ENCODE peak calls at places on chromosome 17, in four cellular contexts. M is cardiac muscle cell, U is heart right ventricle, S is right cardiac atrium. G is an unnamed sample. For H3K4me1, the result is how much of the 10 kb centered on the place peaks cover.

GRCh38 chr17:71496552-71496951 is 624.3 kb upstream of the SOX9 start:
- DNase-seq in S (no peak), U (no peak), M (no peak), G (no peak)

GRCh38 chr17:5000237-5000639 is 2.5 kb downstream of the KIF1C start:
- DNase-seq in U (peak), S (peak), M (peak), G (no peak)

GRCh38 chr17:37844158-37844976 is 79.8 kb upstream of the TBC1D3K start:
- DNase-seq in U (peak), S (peak), M (peak), G (peak)

GRCh38 chr17:38982858-38983746 is 15.9 kb upstream of the FBXO47 start:
- DNase-seq in U (peak), S (no peak), M (peak), G (peak)

GRCh38 chr17:40813804-40814203 is 8.6 kb downstream of the KRT10 start:
- DNase-seq in M (no peak), S (no peak), U (no peak), G (no peak)

GRCh38 chr17:73719588-73720071 is 75.4 kb upstream of the SDK2 start:
- DNase-seq in U (peak), S (peak), M (peak), G (peak)

GRCh38 chr17:52636443-52636842 is 477.9 kb upstream of the CA10 start:
- DNase-seq in M (no peak), U (no peak), S (no peak), G (no peak)

GRCh38 chr17:67376509-67376891 is 581 bp upstream of the PITPNC1 start:
- DNase-seq in S (no peak), M (peak), U (no peak), G (peak)

GRCh38 chr17:1002771-1003555 is 6.0 kb downstream of the TIMM22 start:
- DNase-seq in U (no peak), M (no peak), S (peak), G (no peak)

GRCh38 chr17:78854508-78854907 is 13.9 kb upstream of the USP36 start:
- DNase-seq in M (no peak), U (no peak), S (no peak), G (no peak)

GRCh38 chr17:50348522-50349240 is 2.8 kb downstream of the XYLT2 start:
- DNase-seq in S (no peak), M (no peak), U (no peak), G (no peak)

GRCh38 chr17:1091885-1092284 is 87.9 kb downstream of the ABR start:
- DNase-seq in S (no peak), U (no peak), M (no peak), G (no peak)

GRCh38 chr17:44905006-44906000 is 6.1 kb upstream of the EFTUD2 start:
- DNase-seq in U (no peak), S (no peak), M (no peak), G (no peak)

GRCh38 chr17:62994931-62995330 is 28.9 kb downstream of the TANC2 start:
- DNase-seq in S (no peak), M (peak), U (no peak), G (peak)

GRCh38 chr17:56997313-56997712 is 19.4 kb downstream of the SCPEP1 start:
- DNase-seq in U (no peak), S (no peak), M (no peak), G (no peak)

GRCh38 chr17:61219460-61219859 is 180.2 kb upstream of the TBX2 start:
- DNase-seq in U (peak), S (peak), M (peak), G (no peak)

GRCh38 chr17:79306688-79307323 is 232.2 kb downstream of the ENGASE start:
- DNase-seq in M (no peak), S (peak), U (peak), G (peak)

GRCh38 chr17:69959291-69959690 is 115.7 kb upstream of the KCNJ16 start:
- DNase-seq in U (no peak), M (no peak), S (no peak), G (no peak)

GRCh38 chr17:73464447-73464846 is 152.6 kb upstream of the CDC42EP4 start:
- DNase-seq in S (no peak), U (no peak), M (no peak), G (no peak)

GRCh38 chr17:81404557-81405165 is 9.4 kb downstream of the BAHCC1 start:
- DNase-seq in M (peak), U (no peak), S (no peak), G (no peak)

GRCh38 chr17:32320847-32321246 is 21.1 kb downstream of the C17orf75 start:
- DNase-seq in U (no peak), M (no peak), S (no peak), G (no peak)

GRCh38 chr17:1143573-1143972 is 36.2 kb downstream of the ABR start:
- DNase-seq in M (peak), S (peak), U (no peak), G (peak)

GRCh38 chr17:6576038-6576437 is 19.7 kb upstream of the PITPNM3 start:
- DNase-seq in U (no peak), M (no peak), S (no peak), G (no peak)

GRCh38 chr17:40063034-40063765 is 435 bp downstream of the THRA start:
- DNase-seq in U (no peak), S (peak), M (peak), G (no peak)

GRCh38 chr17:2068589-2069051 is 13.7 kb downstream of the HIC1 start:
- DNase-seq in S (peak), U (no peak), M (no peak), G (no peak)

GRCh38 chr17:50361561-50362480 is 11.2 kb downstream of the MRPL27 start:
- DNase-seq in S (peak), U (peak), M (peak), G (peak)

GRCh38 chr17:27947005-27947406 is 53.8 kb upstream of the LYRM9 start:
- DNase-seq in S (no peak), M (no peak), U (no peak), G (no peak)

GRCh38 chr17:46159686-46160085 is 33.5 kb downstream of the KANSL1 start:
- DNase-seq in M (no peak), S (no peak), U (no peak), G (no peak)

GRCh38 chr17:58606934-58607333 is 84.9 kb downstream of the TEX14 start:
- DNase-seq in M (no peak), U (no peak), S (no peak), G (no peak)

GRCh38 chr17:6753006-6753445 is 2.8 kb upstream of the XAF1 start:
- DNase-seq in S (peak), M (no peak), U (peak), G (peak)

GRCh38 chr17:4901648-4902344 is 1.1 kb downstream of the CHRNE start:
- DNase-seq in U (peak), S (peak), M (no peak), G (peak)

GRCh38 chr17:29495011-29495410 is 71.8 kb downstream of the ABHD15 start:
- DNase-seq in S (no peak), U (no peak), M (no peak), G (no peak)

DNA sequence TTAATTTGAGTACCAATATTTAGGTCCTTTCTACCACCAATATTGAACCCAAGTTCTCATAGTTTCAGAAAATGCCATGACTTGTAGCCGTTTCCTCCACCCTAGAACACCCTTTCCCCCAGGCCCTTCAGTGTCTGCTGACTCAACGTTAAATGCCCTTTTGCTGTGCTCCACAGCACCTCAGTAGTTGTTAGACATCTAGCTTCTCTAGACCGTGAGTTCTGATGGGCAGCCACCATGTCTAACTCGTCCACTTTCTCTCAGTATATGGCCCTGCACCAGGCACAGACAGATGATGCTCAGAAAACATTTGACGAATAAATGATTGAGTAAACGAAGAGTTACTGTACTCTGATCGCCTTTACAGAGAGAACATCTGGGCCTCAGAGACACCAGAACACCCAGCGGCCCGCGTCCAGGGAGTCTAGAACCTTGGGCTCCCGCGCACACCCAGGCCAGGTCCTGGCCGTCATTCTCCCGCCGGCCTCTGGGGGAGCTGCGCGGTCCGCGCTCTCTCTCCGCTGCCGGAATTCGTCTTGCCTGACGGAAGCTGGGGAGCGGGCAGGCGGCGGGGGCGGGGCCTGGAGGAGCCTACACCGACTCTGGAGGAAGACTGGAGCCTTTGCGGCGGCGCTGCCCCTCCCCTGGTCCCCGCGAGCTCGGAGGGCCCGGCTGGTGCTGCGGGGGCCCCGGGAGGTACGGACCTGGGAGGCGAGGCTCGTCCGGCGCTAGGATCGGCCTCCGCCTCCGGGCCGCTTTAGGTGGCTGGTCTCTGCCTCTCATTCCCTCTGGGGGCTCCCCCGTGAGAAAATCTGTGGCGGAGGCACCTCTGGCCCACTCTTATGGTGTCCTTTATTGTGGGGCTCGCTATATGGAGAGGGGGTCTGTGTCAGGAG is at the start of gene NKIRAS2:
- DNase-seq in U (peak), M (peak), S (peak), G (peak)
- H3K4me3 ChIP-seq in U (peak), M (peak), S (peak), G (peak)

DNA sequence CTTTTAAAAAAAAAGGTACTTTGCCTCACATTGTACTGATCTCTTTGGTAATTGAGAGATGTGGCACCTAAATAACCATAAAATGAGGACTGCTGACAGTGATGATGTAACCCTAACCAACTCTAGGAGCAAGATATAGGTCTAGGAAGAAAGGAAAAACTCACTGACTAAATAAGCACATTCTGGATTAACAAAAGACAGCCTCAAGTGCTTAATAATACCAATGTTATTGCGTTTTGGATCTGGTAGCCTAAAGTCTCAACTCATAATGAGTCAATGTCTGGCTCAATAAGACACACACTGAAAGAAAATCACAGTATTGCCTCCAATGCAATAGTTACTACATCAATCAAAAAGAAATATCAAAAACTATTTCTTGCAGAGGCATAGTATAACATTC is 3.0 kb downstream of the ERN1 start:
- DNase-seq in U (no peak), S (no peak), M (no peak), G (no peak)
- H3K4me1 ChIP-seq in U (under half), S (under half), M (under half), G (under half)

GRCh38 chr17:18951941-18952842 is at the start of gene SLC5A10:
- DNase-seq in M (no peak), U (no peak), S (no peak), G (no peak)

GRCh38 chr17:18948476-18949006 is 3.4 kb upstream of the SLC5A10 start:
- DNase-seq in M (no peak), S (no peak), U (no peak), G (no peak)

GRCh38 chr17:18953231-18953728 is 1.3 kb downstream of the SLC5A10 start:
- DNase-seq in U (no peak), M (no peak), S (no peak), G (no peak)

GRCh38 chr17:18949566-18949965 is 2.4 kb upstream of the SLC5A10 start:
- DNase-seq in M (no peak), U (no peak), S (peak), G (peak)

GRCh38 chr17:18950944-18951905 is 740 bp upstream of the SLC5A10 start:
- DNase-seq in U (no peak), M (peak), S (peak), G (no peak)
- H3K4me3 ChIP-seq in U (no peak), M (no peak), S (no peak), G (no peak)

GRCh38 chr17:76734080-76734840 is 2.9 kb downstream of the SRSF2 start:
- DNase-seq in U (no peak), M (no peak), S (no peak), G (no peak)
- H3K4me1 ChIP-seq in U (half or more), M (under half), S (under half), G (under half)

GRCh38 chr17:8254881-8255280 is 5.8 kb downstream of the PFAS start:
- DNase-seq in U (no peak), S (no peak), M (no peak), G (no peak)

GRCh38 chr17:8253801-8254200 is 4.7 kb downstream of the PFAS start:
- DNase-seq in S (no peak), M (peak), U (peak), G (peak)

GRCh38 chr17:8249621-8250020 is 532 bp downstream of the PFAS start:
- DNase-seq in M (no peak), U (no peak), S (no peak), G (no peak)

GRCh38 chr17:8248751-8249607 is at the start of gene PFAS:
- DNase-seq in S (peak), M (peak), U (peak), G (peak)

DNA sequence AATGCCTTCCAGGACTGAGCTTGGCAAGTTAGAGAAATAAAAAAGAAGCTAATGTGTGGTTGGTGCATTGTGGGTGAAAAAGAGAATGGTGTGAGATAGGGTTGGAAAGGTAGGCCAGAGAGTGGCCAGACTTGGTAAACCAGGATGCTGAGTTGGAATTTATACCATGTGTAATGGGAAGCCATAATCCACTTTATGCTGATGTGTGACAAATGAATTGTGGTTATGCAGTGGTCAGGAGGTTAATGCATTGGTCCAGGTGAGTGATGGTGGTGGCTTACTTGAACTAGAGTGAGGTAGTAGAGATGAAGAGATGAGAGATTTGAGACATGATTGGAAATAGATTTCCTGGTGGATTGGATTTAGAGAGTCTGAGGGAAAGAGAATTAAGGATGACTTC is 1.0 kb downstream of the PFAS start:
- DNase-seq in S (no peak), M (no peak), U (no peak), G (no peak)
- H3K4me3 ChIP-seq in S (no peak), M (peak), U (peak), G (peak)

GRCh38 chr17:7835818-7836595 is 2.0 kb downstream of the KDM6B start:
- DNase-seq in S (peak), U (peak), M (no peak), G (no peak)

GRCh38 chr17:7837375-7838290 is 3.6 kb downstream of the KDM6B start:
- DNase-seq in S (no peak), M (peak), U (no peak), G (no peak)

GRCh38 chr17:7838291-7839075 is 4.5 kb downstream of the KDM6B start:
- DNase-seq in S (peak), M (peak), U (no peak), G (peak)

GRCh38 chr17:7834891-7835817 is 1.1 kb downstream of the KDM6B start:
- DNase-seq in S (peak), U (peak), M (peak), G (peak)

GRCh38 chr17:7836596-7837374 is 2.8 kb downstream of the KDM6B start:
- DNase-seq in U (peak), M (peak), S (peak), G (peak)
- H3K4me1 ChIP-seq in U (half or more), M (under half), S (under half), G (under half)

DNA sequence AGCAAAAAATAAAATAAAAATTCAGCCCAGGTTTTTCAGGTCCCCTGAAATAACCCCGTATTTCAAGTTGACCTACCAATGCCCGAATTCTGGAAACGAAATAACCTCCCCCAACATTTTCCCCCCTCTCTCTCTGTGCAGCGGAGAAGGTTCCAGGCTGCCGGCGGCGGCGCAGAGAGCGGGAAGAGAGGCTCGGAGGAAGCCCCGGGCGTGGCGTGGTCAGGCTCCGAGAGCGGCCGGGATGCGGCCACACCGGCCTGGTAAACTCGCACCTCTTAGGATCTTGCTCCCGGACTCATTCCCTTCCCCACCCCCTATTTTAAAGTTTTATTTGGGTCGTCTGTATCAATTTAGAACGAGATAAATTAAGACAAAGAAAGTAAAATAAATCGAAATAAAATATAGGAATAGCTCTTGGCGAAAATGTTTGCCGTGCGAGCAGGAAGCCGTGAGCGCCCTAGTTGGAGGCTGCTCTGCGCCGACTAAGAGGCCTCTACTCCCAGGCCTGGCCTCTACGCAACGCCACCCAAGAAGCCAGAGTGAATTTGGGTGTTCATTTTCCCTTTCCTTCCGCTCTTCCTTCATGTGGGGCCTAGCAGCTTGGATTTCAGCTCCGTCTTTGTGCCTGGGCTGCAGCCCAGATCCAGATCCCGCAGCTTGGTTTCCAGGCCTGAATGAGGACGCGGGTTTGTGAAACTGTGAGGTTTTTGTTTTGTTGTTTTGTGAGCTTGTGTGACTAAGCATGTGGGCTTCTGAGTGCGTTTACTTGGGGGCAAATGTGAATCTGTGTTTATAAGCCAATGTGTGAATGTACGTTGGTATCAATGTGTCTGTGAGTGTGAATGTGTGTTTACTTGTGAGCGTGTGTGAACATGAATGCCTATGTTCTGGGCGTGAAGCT is 1.5 kb upstream of the HOXB6 start:
- DNase-seq in S (no peak), M (no peak), U (no peak), G (no peak)
- H3K4me3 ChIP-seq in S (no peak), M (no peak), U (no peak), G (no peak)

DNA sequence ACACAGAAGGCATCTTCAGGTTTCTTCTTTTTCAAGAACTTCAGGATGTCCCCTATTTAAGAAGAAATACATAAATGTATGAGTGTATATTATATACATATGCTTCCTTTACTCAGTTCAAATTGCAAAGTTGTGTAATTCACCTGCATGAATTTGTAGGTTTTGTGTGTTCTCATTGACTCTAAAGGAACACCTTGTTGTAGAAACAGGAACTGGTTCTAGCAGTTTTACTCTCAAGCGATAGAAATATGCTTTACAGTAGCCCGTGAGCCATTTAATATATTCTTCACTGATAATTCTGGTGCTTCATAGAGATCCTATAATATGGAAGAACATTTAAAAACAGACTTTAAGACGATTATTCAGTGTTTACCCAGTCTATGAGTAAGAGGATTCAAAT is 53.3 kb upstream of the LRRC37A3 start:
- DNase-seq in S (no peak), M (no peak), U (no peak), G (no peak)
- H3K4me1 ChIP-seq in S (under half), M (under half), U (under half), G (under half)

G was measured in testis.